ENCODE peak calls at places on chromosomes 6 and 20, in seven cellular contexts. Z is transverse colon, E is SJSA1, W is HCT116, Y is spleen, M is HepG2, S is body of pancreas. C is an unnamed sample.

GRCh38 chr6:146925846-146926245 is 278.4 kb upstream of the STXBP5 start:
- DNase-seq in Z (no peak), E (no peak), W (no peak), Y (no peak), M (no peak), S (no peak), C (no peak)

GRCh38 chr20:5211803-5212714 is 85.3 kb downstream of the CDS2 start:
- DNase-seq in Z (no peak), E (no peak), W (no peak), Y (no peak), M (peak; percentile 78), S (no peak), C (no peak)

GRCh38 chr6:104404377-104404776 is 455.3 kb downstream of the HACE1 start:
- DNase-seq in Z (no peak), E (peak; percentile 41), W (no peak), Y (no peak), M (no peak), S (no peak), C (no peak)

GRCh38 chr6:170085475-170086401 is 205.1 kb downstream of the DLL1 start:
- DNase-seq in Z (peak; percentile 37), E (no peak), W (no peak), Y (peak; percentile 71), M (no peak), S (peak; percentile 2), C (no peak)

GRCh38 chr6:47235964-47236760 is 73.5 kb downstream of the TNFRSF21 start:
- DNase-seq in Z (peak; percentile 50), E (no peak), W (no peak), Y (no peak), M (no peak), S (no peak), C (no peak)

GRCh38 chr20:63150911-63151531 is 64.9 kb downstream of the YTHDF1 start:
- DNase-seq in Z (no peak), E (no peak), W (no peak), Y (peak; percentile 58), M (no peak), S (no peak), C (peak; percentile 35)

GRCh38 chr20:22848364-22848763 is 186.7 kb upstream of the SSTR4 start:
- DNase-seq in Z (no peak), E (no peak), W (no peak), Y (no peak), M (no peak), S (no peak), C (no peak)

GRCh38 chr20:13348301-13349239 is 127.5 kb downstream of the ISM1 start:
- DNase-seq in Z (no peak), E (peak; percentile 73), W (no peak), Y (no peak), M (no peak), S (no peak), C (no peak)

GRCh38 chr20:63579017-63579705 is 5.1 kb upstream of the HELZ2 start:
- DNase-seq in Z (no peak), E (no peak), W (no peak), Y (no peak), M (no peak), S (no peak), C (no peak)

GRCh38 chr6:11607381-11607780 is 69.8 kb downstream of the TMEM170B start:
- DNase-seq in Z (no peak), E (peak; percentile 49), W (no peak), Y (no peak), M (no peak), S (no peak), C (no peak)

GRCh38 chr6:12097791-12098190 is 85.7 kb downstream of the HIVEP1 start:
- DNase-seq in Z (no peak), E (no peak), W (no peak), Y (no peak), M (no peak), S (no peak), C (no peak)

GRCh38 chr20:31968299-31969126 is 562 bp downstream of the XKR7 start:
- DNase-seq in Z (peak; percentile 56), E (peak; percentile 67), W (no peak), Y (peak; percentile 92), M (peak; percentile 64), S (peak; percentile 72), C (peak; percentile 65)

GRCh38 chr6:97656236-97656635 is 373.2 kb upstream of the MMS22L start:
- DNase-seq in Z (no peak), E (no peak), W (no peak), Y (no peak), M (no peak), S (no peak), C (no peak)

GRCh38 chr6:136962661-136963060 is 40.6 kb downstream of the SLC35D3 start:
- DNase-seq in Z (peak; percentile 52), E (no peak), W (no peak), Y (no peak), M (no peak), S (no peak), C (no peak)

GRCh38 chr6:30819287-30819917 is 64.9 kb upstream of the DDR1 start:
- DNase-seq in Z (no peak), E (no peak), W (no peak), Y (no peak), M (no peak), S (no peak), C (no peak)

GRCh38 chr6:140192018-140192417 is 817.6 kb upstream of the CITED2 start:
- DNase-seq in Z (no peak), E (no peak), W (no peak), Y (no peak), M (no peak), S (no peak), C (no peak)
- H3K9me3 ChIP-seq in Z (peaks cover 6% of the 10 kb centered on the region), E (peaks cover 3% of the 10 kb centered on the region), W (no peaks in the 10 kb centered on the region), Y (peaks cover 58% of the 10 kb centered on the region), M (peaks cover 96% of the 10 kb centered on the region), S (no peaks in the 10 kb centered on the region), C (peaks cover 6% of the 10 kb centered on the region)

DNA sequence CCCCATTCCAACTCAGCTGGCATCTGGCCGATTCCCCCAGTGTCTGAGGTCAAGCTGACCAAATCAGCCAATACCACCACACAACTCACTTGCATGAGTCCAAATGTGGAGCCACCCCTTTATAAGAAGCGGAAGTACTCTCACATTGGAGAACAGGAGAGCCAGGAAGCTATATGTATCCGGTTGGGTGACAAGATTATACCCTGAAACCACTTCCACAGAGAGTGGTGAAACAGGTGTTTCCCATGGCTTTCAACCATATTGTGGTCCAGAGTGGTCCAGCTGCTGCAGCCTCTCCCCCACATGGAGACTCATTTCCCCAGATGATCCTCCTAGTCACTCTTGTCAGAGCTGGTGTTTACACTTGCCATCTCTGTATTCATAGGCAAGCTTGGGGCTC is 24.0 kb upstream of the SERINC1 start:
- DNase-seq in Z (no peak), E (no peak), W (no peak), Y (no peak), M (no peak), S (no peak), C (no peak)
- H3K9me3 ChIP-seq in Z (peaks cover 10% of the 10 kb centered on the region), E (no peaks in the 10 kb centered on the region), W (peaks cover 7% of the 10 kb centered on the region), Y (peaks cover 40% of the 10 kb centered on the region), M (peaks cover 8% of the 10 kb centered on the region), S (no peaks in the 10 kb centered on the region), C (peaks cover 10% of the 10 kb centered on the region)

GRCh38 chr6:13671742-13672141 is 39.9 kb downstream of the RANBP9 start:
- DNase-seq in Z (no peak), E (no peak), W (no peak), Y (no peak), M (no peak), S (no peak), C (no peak)

GRCh38 chr6:13673825-13674444 is 37.7 kb downstream of the RANBP9 start:
- DNase-seq in Z (no peak), E (no peak), W (no peak), Y (no peak), M (no peak), S (no peak), C (no peak)

GRCh38 chr6:13673368-13673767 is 38.3 kb downstream of the RANBP9 start:
- DNase-seq in Z (no peak), E (no peak), W (no peak), Y (no peak), M (no peak), S (no peak), C (no peak)

GRCh38 chr6:13674533-13675190 is 37.0 kb downstream of the RANBP9 start:
- DNase-seq in Z (no peak), E (no peak), W (no peak), Y (no peak), M (no peak), S (no peak), C (no peak)

DNA sequence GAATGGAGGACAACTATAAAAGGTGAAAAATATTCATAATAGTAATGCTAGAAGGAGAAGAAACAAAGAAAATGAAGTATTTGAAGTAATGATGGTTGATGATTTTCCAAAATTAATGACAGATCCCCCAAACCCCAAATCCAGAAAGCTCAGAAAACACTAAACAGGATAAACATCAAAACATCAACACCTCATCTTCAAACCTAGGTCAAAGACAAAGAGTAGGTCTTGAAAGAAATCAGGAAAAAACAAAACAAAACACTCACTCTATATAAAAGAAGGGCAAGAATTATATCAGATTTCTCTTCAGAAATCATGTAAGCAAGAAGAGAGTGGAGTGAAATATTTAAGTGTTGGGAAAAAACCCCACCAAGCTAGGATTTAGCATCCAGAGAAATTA is 38.7 kb downstream of the RANBP9 start:
- DNase-seq in Z (no peak), E (no peak), W (no peak), Y (no peak), M (no peak), S (no peak), C (no peak)
- H3K9me3 ChIP-seq in Z (no peaks in the 10 kb centered on the region), E (no peaks in the 10 kb centered on the region), W (no peaks in the 10 kb centered on the region), Y (peaks cover 32% of the 10 kb centered on the region), M (peaks cover 9% of the 10 kb centered on the region), S (no peaks in the 10 kb centered on the region), C (peaks cover 12% of the 10 kb centered on the region)

GRCh38 chr6:13988049-13988738 is 63.4 kb downstream of the RNF182 start:
- DNase-seq in Z (no peak), E (no peak), W (no peak), Y (no peak), M (no peak), S (no peak), C (no peak)
- H3K9me3 ChIP-seq in Z (no peaks in the 10 kb centered on the region), E (no peaks in the 10 kb centered on the region), W (no peaks in the 10 kb centered on the region), Y (no peaks in the 10 kb centered on the region), M (no peaks in the 10 kb centered on the region), S (no peaks in the 10 kb centered on the region), C (no peaks in the 10 kb centered on the region)

GRCh38 chr6:353642-354614 is 37.6 kb upstream of the IRF4 start:
- DNase-seq in Z (no peak), E (no peak), W (no peak), Y (peak; percentile 75), M (no peak), S (no peak), C (no peak)
- H3K9me3 ChIP-seq in Z (no peaks in the 10 kb centered on the region), E (no peaks in the 10 kb centered on the region), W (peaks cover 13% of the 10 kb centered on the region), Y (no peaks in the 10 kb centered on the region), M (no peaks in the 10 kb centered on the region), S (no peaks in the 10 kb centered on the region), C (no peaks in the 10 kb centered on the region)

GRCh38 chr6:109360281-109360680 is 22.0 kb downstream of the CD164 start:
- DNase-seq in Z (no peak), E (no peak), W (no peak), Y (no peak), M (no peak), S (no peak), C (no peak)
- H3K9me3 ChIP-seq in Z (no peaks in the 10 kb centered on the region), E (no peaks in the 10 kb centered on the region), W (peaks cover 9% of the 10 kb centered on the region), Y (peaks cover 15% of the 10 kb centered on the region), M (peaks cover 17% of the 10 kb centered on the region), S (no peaks in the 10 kb centered on the region), C (no peaks in the 10 kb centered on the region)

GRCh38 chr20:45156728-45157127 is 18.0 kb upstream of the PI3 start:
- DNase-seq in Z (no peak), E (no peak), W (no peak), Y (no peak), M (no peak), S (no peak), C (no peak)
- H3K9me3 ChIP-seq in Z (peaks cover 8% of the 10 kb centered on the region), E (no peaks in the 10 kb centered on the region), W (no peaks in the 10 kb centered on the region), Y (peaks cover 46% of the 10 kb centered on the region), M (peaks cover 6% of the 10 kb centered on the region), S (no peaks in the 10 kb centered on the region), C (peaks cover 7% of the 10 kb centered on the region)